ENCODE peak calls at places on chromosome 9, in eight cellular contexts. H is lower leg skin; Y is skeletal muscle cell; A is CD4-positive, alpha-beta memory T cell; E is non-pigmented ciliary epithelial cell; K is activated CD8-positive, alpha-beta T cell treated with anti-CD3 and anti-CD28 coated beads for 36 hours; L is AG09319; X is Panc1. R is an unnamed sample.

GRCh38 chr9:83146325-83146724 is 83.4 kb upstream of the RASEF start:
- DNase-seq in H (no peak), Y (no peak), A (no peak), E (no peak), K (no peak), L (no peak), X (no peak), R (no peak)

GRCh38 chr9:109143881-109144562 is 23.0 kb downstream of the FRRS1L start:
- DNase-seq in H (no peak), Y (no peak), A (peak; percentile 2), E (no peak), K (peak; percentile 45), L (no peak), X (peak; percentile 13), R (peak; percentile 83)

GRCh38 chr9:92151691-92152393 is 36.6 kb upstream of the SPTLC1 start:
- DNase-seq in H (no peak), Y (peak; percentile 61), A (no peak), E (no peak), K (no peak), L (no peak), X (no peak), R (no peak)

GRCh38 chr9:97272072-97272471 is 35.4 kb upstream of the CCDC180 start:
- DNase-seq in H (no peak), Y (no peak), A (no peak), E (no peak), K (no peak), L (no peak), X (no peak), R (no peak)

GRCh38 chr9:96137666-96138429 is 164.1 kb downstream of the HSD17B3 start:
- DNase-seq in H (no peak), Y (no peak), A (no peak), E (no peak), K (no peak), L (no peak), X (no peak), R (no peak)

GRCh38 chr9:98991981-98992884 is 48.5 kb downstream of the COL15A1 start:
- DNase-seq in H (no peak), Y (no peak), A (no peak), E (no peak), K (no peak), L (no peak), X (no peak), R (no peak)

GRCh38 chr9:117412841-117413240 is 2.0 kb downstream of the ASTN2 start:
- DNase-seq in H (no peak), Y (no peak), A (no peak), E (no peak), K (no peak), L (no peak), X (no peak), R (no peak)

GRCh38 chr9:133710661-133711427 is 27.3 kb downstream of the SARDH start:
- DNase-seq in H (no peak), Y (no peak), A (no peak), E (no peak), K (no peak), L (no peak), X (no peak), R (no peak)

GRCh38 chr9:82552784-82553183 is 510.2 kb downstream of the RASEF start:
- DNase-seq in H (no peak), Y (no peak), A (no peak), E (no peak), K (no peak), L (no peak), X (no peak), R (no peak)

GRCh38 chr9:3962467-3962866 is 337.4 kb downstream of the GLIS3 start:
- DNase-seq in H (no peak), Y (no peak), A (no peak), E (no peak), K (no peak), L (no peak), X (peak; percentile 50), R (no peak)

GRCh38 chr9:91033802-91034201 is 232.2 kb downstream of the SYK start:
- DNase-seq in H (no peak), Y (no peak), A (peak; percentile 59), E (no peak), K (peak; percentile 79), L (no peak), X (no peak), R (peak; percentile 62)

GRCh38 chr9:106526805-106527204 is 336.2 kb upstream of the ZNF462 start:
- DNase-seq in H (no peak), Y (no peak), A (no peak), E (no peak), K (no peak), L (no peak), X (no peak), R (no peak)

GRCh38 chr9:111900081-111900805 is 3.6 kb downstream of the UGCG start:
- DNase-seq in H (no peak), Y (no peak), A (no peak), E (no peak), K (no peak), L (no peak), X (no peak), R (no peak)

GRCh38 chr9:4026925-4027324 is 272.9 kb downstream of the GLIS3 start:
- DNase-seq in H (no peak), Y (no peak), A (no peak), E (no peak), K (no peak), L (no peak), X (no peak), R (no peak)

GRCh38 chr9:70747335-70747734 is 332.9 kb upstream of the KLF9 start:
- DNase-seq in H (no peak), Y (peak; percentile 70), A (no peak), E (peak; percentile 24), K (no peak), L (no peak), X (no peak), R (no peak)

GRCh38 chr9:89477811-89478583 is 19.9 kb downstream of the SEMA4D start:
- DNase-seq in H (no peak), Y (no peak), A (peak; percentile 51), E (peak; percentile 22), K (peak; percentile 75), L (no peak), X (no peak), R (peak; percentile 85)

GRCh38 chr9:6644346-6645152 is 980 bp downstream of the GLDC start:
- DNase-seq in H (no peak), Y (no peak), A (no peak), E (no peak), K (no peak), L (no peak), X (no peak), R (no peak)

GRCh38 chr9:98021306-98022040 is 35.1 kb upstream of the NANS start:
- DNase-seq in H (no peak), Y (no peak), A (no peak), E (no peak), K (no peak), L (no peak), X (no peak), R (no peak)

GRCh38 chr9:6552033-6552737 is 93.3 kb downstream of the GLDC start:
- DNase-seq in H (no peak), Y (peak; percentile 50), A (no peak), E (no peak), K (no peak), L (peak; percentile 45), X (no peak), R (no peak)

GRCh38 chr9:15299374-15299939 is 7.6 kb downstream of the TTC39B start:
- DNase-seq in H (no peak), Y (no peak), A (peak; percentile 72), E (no peak), K (peak; percentile 81), L (no peak), X (no peak), R (no peak)

GRCh38 chr9:80797841-80798688 is 891.3 kb downstream of the TLE1 start:
- DNase-seq in H (peak; percentile 26), Y (peak; percentile 62), A (no peak), E (no peak), K (no peak), L (peak; percentile 84), X (no peak), R (no peak)

GRCh38 chr9:33445389-33445881 is 2.0 kb downstream of the AQP3 start:
- DNase-seq in H (no peak), Y (no peak), A (peak; percentile 60), E (no peak), K (peak; percentile 39), L (no peak), X (no peak), R (no peak)

GRCh38 chr9:114307323-114308250 is 15.3 kb upstream of the ORM1 start:
- DNase-seq in H (no peak), Y (peak; percentile 10), A (no peak), E (no peak), K (no peak), L (no peak), X (no peak), R (no peak)

GRCh38 chr9:69719368-69719767 is 40.4 kb downstream of the PTAR1 start:
- DNase-seq in H (no peak), Y (peak; percentile 8), A (no peak), E (peak; percentile 11), K (no peak), L (no peak), X (no peak), R (no peak)

GRCh38 chr9:109769250-109769649 is 10.7 kb upstream of the PALM2AKAP2 start:
- DNase-seq in H (no peak), Y (no peak), A (no peak), E (no peak), K (no peak), L (no peak), X (no peak), R (no peak)

GRCh38 chr9:109086221-109086620 is 33.5 kb downstream of the TMEM245 start:
- DNase-seq in H (no peak), Y (peak; percentile 15), A (no peak), E (no peak), K (no peak), L (no peak), X (no peak), R (peak; percentile 27)

GRCh38 chr9:86734762-86735161 is 212.5 kb downstream of the GAS1 start:
- DNase-seq in H (no peak), Y (no peak), A (no peak), E (no peak), K (no peak), L (no peak), X (no peak), R (no peak)

GRCh38 chr9:89734561-89734960 is 129.7 kb downstream of the GADD45G start:
- DNase-seq in H (no peak), Y (no peak), A (no peak), E (no peak), K (no peak), L (no peak), X (no peak), R (no peak)

GRCh38 chr9:100294806-100295205 is 57.9 kb downstream of the TEX10 start:
- DNase-seq in H (no peak), Y (no peak), A (no peak), E (no peak), K (no peak), L (no peak), X (no peak), R (no peak)

GRCh38 chr9:121914604-121915303 is 178.4 kb downstream of the TTLL11 start:
- DNase-seq in H (no peak), Y (no peak), A (no peak), E (no peak), K (no peak), L (no peak), X (no peak), R (no peak)

GRCh38 chr9:126661521-126662251 is 48.0 kb downstream of the LMX1B start:
- DNase-seq in H (no peak), Y (no peak), A (no peak), E (peak; percentile 4), K (no peak), L (no peak), X (no peak), R (no peak)

GRCh38 chr9:127102176-127102575 is 20.3 kb downstream of the ANGPTL2 start:
- DNase-seq in H (no peak), Y (no peak), A (no peak), E (no peak), K (no peak), L (no peak), X (no peak), R (no peak)

GRCh38 chr9:134403682-134404301 is 77.5 kb downstream of the RXRA start:
- DNase-seq in H (peak; percentile 73), Y (peak; percentile 72), A (peak; percentile 43), E (peak; percentile 58), K (peak; percentile 66), L (peak; percentile 79), X (no peak), R (peak; percentile 97)

GRCh38 chr9:127803507-127804352 is 1.0 kb downstream of the FPGS start:
- DNase-seq in H (no peak), Y (no peak), A (no peak), E (no peak), K (peak; percentile 41), L (no peak), X (no peak), R (peak; percentile 38)

R was measured in NB4.